ENCODE peak calls at places on chromosomes 13 and 19, in nine cellular contexts. One of them, this sample, is unnamed.

GRCh38 chr13:87058786-87059329 is 612.3 kb upstream of the SLITRK5 start:
- DNase-seq in HL-60: no peak
- DNase-seq in endothelial cell of umbilical vein: no peak
- DNase-seq in lower leg skin: no peak
- DNase-seq in DND-41: no peak
- DNase-seq in WTC11: no peak
- DNase-seq in body of pancreas: no peak
- DNase-seq in Peyer's patch: no peak
- DNase-seq in Calu3: no peak
- DNase-seq in this sample: no peak

GRCh38 chr13:40492511-40492910 is 173.9 kb downstream of the FOXO1 start:
- DNase-seq in lower leg skin: peak
- DNase-seq in Peyer's patch: no peak
- DNase-seq in HL-60: no peak
- DNase-seq in Calu3: no peak
- DNase-seq in DND-41: no peak
- DNase-seq in endothelial cell of umbilical vein: no peak
- DNase-seq in WTC11: no peak
- DNase-seq in body of pancreas: no peak
- DNase-seq in this sample: no peak

GRCh38 chr13:69720278-69720983 is 387.2 kb upstream of the ATXN8OS start:
- DNase-seq in WTC11: no peak
- DNase-seq in Peyer's patch: no peak
- DNase-seq in HL-60: no peak
- DNase-seq in endothelial cell of umbilical vein: no peak
- DNase-seq in DND-41: no peak
- DNase-seq in body of pancreas: no peak
- DNase-seq in Calu3: no peak
- DNase-seq in lower leg skin: no peak
- DNase-seq in this sample: no peak

GRCh38 chr19:38869160-38869835 is 8.8 kb downstream of the RINL start:
- DNase-seq in Calu3: no peak
- DNase-seq in lower leg skin: no peak
- DNase-seq in body of pancreas: peak
- DNase-seq in Peyer's patch: peak
- DNase-seq in endothelial cell of umbilical vein: no peak
- DNase-seq in WTC11: peak
- DNase-seq in DND-41: no peak
- DNase-seq in HL-60: peak
- DNase-seq in this sample: no peak

GRCh38 chr19:28736528-28736927 is 476.4 kb downstream of the UQCRFS1 start:
- DNase-seq in Peyer's patch: no peak
- DNase-seq in DND-41: no peak
- DNase-seq in HL-60: no peak
- DNase-seq in body of pancreas: no peak
- DNase-seq in Calu3: no peak
- DNase-seq in lower leg skin: no peak
- DNase-seq in endothelial cell of umbilical vein: no peak
- DNase-seq in WTC11: no peak
- DNase-seq in this sample: no peak

GRCh38 chr19:56995298-56995697 is 124.5 kb upstream of the USP29 start:
- DNase-seq in Peyer's patch: no peak
- DNase-seq in endothelial cell of umbilical vein: no peak
- DNase-seq in WTC11: no peak
- DNase-seq in Calu3: no peak
- DNase-seq in body of pancreas: no peak
- DNase-seq in lower leg skin: no peak
- DNase-seq in DND-41: no peak
- DNase-seq in HL-60: no peak
- DNase-seq in this sample: no peak

GRCh38 chr19:7600721-7601120 is 5.1 kb downstream of the CAMSAP3 start:
- DNase-seq in body of pancreas: no peak
- DNase-seq in WTC11: no peak
- DNase-seq in DND-41: no peak
- DNase-seq in HL-60: no peak
- DNase-seq in Peyer's patch: no peak
- DNase-seq in lower leg skin: no peak
- DNase-seq in endothelial cell of umbilical vein: no peak
- DNase-seq in Calu3: no peak
- DNase-seq in this sample: no peak

GRCh38 chr13:93963266-93964131 is 516.0 kb downstream of the DCT start:
- DNase-seq in DND-41: no peak
- DNase-seq in Calu3: no peak
- DNase-seq in body of pancreas: no peak
- DNase-seq in WTC11: no peak
- DNase-seq in endothelial cell of umbilical vein: no peak
- DNase-seq in HL-60: no peak
- DNase-seq in Peyer's patch: no peak
- DNase-seq in lower leg skin: no peak
- DNase-seq in this sample: no peak

GRCh38 chr13:31119966-31120733 is 41.6 kb downstream of the HSPH1 start:
- DNase-seq in WTC11: no peak
- DNase-seq in HL-60: no peak
- DNase-seq in body of pancreas: no peak
- DNase-seq in lower leg skin: peak
- DNase-seq in Peyer's patch: no peak
- DNase-seq in DND-41: peak
- DNase-seq in endothelial cell of umbilical vein: no peak
- DNase-seq in Calu3: no peak
- DNase-seq in this sample: no peak

GRCh38 chr13:35826626-35827254 is 304.4 kb downstream of the DCLK1 start:
- DNase-seq in DND-41: peak
- DNase-seq in lower leg skin: no peak
- DNase-seq in endothelial cell of umbilical vein: no peak
- DNase-seq in body of pancreas: no peak
- DNase-seq in Peyer's patch: no peak
- DNase-seq in HL-60: peak
- DNase-seq in WTC11: peak
- DNase-seq in Calu3: peak
- DNase-seq in this sample: no peak

GRCh38 chr13:38662362-38662761 is 24.5 kb upstream of the FREM2 start:
- DNase-seq in DND-41: no peak
- DNase-seq in lower leg skin: no peak
- DNase-seq in WTC11: no peak
- DNase-seq in HL-60: no peak
- DNase-seq in endothelial cell of umbilical vein: no peak
- DNase-seq in Peyer's patch: no peak
- DNase-seq in body of pancreas: no peak
- DNase-seq in Calu3: no peak
- DNase-seq in this sample: no peak

GRCh38 chr13:98959299-98959698 is 18.6 kb downstream of the DOCK9 start:
- DNase-seq in HL-60: no peak
- DNase-seq in WTC11: no peak
- DNase-seq in Peyer's patch: peak
- DNase-seq in endothelial cell of umbilical vein: no peak
- DNase-seq in Calu3: no peak
- DNase-seq in body of pancreas: no peak
- DNase-seq in lower leg skin: peak
- DNase-seq in DND-41: no peak
- DNase-seq in this sample: no peak

GRCh38 chr19:35153701-35154534 is 617 bp upstream of the FXYD5 start:
- DNase-seq in Peyer's patch: peak
- DNase-seq in endothelial cell of umbilical vein: peak
- DNase-seq in Calu3: peak
- DNase-seq in lower leg skin: no peak
- DNase-seq in DND-41: peak
- DNase-seq in body of pancreas: peak
- DNase-seq in WTC11: peak
- DNase-seq in HL-60: peak
- DNase-seq in this sample: no peak

GRCh38 chr19:41355035-41355434 is 1.3 kb upstream of the TGFB1 start:
- DNase-seq in endothelial cell of umbilical vein: no peak
- DNase-seq in HL-60: no peak
- DNase-seq in DND-41: no peak
- DNase-seq in Calu3: no peak
- DNase-seq in Peyer's patch: no peak
- DNase-seq in lower leg skin: no peak
- DNase-seq in body of pancreas: no peak
- DNase-seq in WTC11: no peak
- DNase-seq in this sample: no peak

GRCh38 chr19:16164222-16164890 is 9.0 kb downstream of the CIB3 start:
- DNase-seq in Peyer's patch: peak
- DNase-seq in HL-60: no peak
- DNase-seq in Calu3: no peak
- DNase-seq in lower leg skin: no peak
- DNase-seq in body of pancreas: no peak
- DNase-seq in endothelial cell of umbilical vein: no peak
- DNase-seq in DND-41: no peak
- DNase-seq in WTC11: no peak
- DNase-seq in this sample: no peak

GRCh38 chr13:46738055-46738454 is 58.9 kb downstream of the ESD start:
- DNase-seq in endothelial cell of umbilical vein: no peak
- DNase-seq in Calu3: no peak
- DNase-seq in lower leg skin: no peak
- DNase-seq in body of pancreas: no peak
- DNase-seq in WTC11: no peak
- DNase-seq in HL-60: no peak
- DNase-seq in DND-41: no peak
- DNase-seq in Peyer's patch: no peak
- DNase-seq in this sample: no peak

DNA sequence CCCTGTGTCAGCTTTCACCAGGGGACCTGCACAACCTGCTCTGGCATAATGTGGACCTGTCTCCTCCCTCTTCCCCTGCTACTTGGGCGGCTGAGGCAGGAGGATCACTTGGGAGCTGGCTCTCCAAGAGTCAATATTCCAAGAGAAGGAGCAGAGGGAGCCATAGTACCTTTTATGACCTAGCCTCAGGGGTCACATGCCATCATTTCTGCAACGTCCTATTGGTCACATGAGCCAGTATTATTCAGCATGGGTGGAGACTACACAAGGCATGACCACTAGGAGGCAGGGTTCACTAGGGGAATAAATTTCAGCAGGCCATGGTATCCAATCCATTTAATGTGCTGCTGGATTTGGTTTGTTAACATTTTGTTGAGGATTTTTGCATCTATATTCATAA is 12.0 kb upstream of the SHFL start:
- DNase-seq in WTC11: no peak
- DNase-seq in lower leg skin: no peak
- DNase-seq in Peyer's patch: peak
- DNase-seq in DND-41: peak
- DNase-seq in body of pancreas: no peak
- DNase-seq in Calu3: peak
- DNase-seq in HL-60: peak
- DNase-seq in endothelial cell of umbilical vein: peak
- DNase-seq in this sample: no peak
- TF ChIP-seq CTCF in WTC11: peak
- TF ChIP-seq CTCF in lower leg skin: no peak
- TF ChIP-seq CTCF in Peyer's patch: peak
- TF ChIP-seq CTCF in DND-41: peak
- TF ChIP-seq CTCF in body of pancreas: peak
- TF ChIP-seq CTCF in Calu3: peak
- TF ChIP-seq CTCF in HL-60: peak
- TF ChIP-seq CTCF in endothelial cell of umbilical vein: peak
- TF ChIP-seq CTCF in this sample: no peak

GRCh38 chr19:11199517-11199916 is 2.2 kb upstream of the KANK2 start:
- DNase-seq in WTC11: no peak
- DNase-seq in Peyer's patch: no peak
- DNase-seq in lower leg skin: no peak
- DNase-seq in Calu3: no peak
- DNase-seq in endothelial cell of umbilical vein: no peak
- DNase-seq in body of pancreas: no peak
- DNase-seq in HL-60: no peak
- DNase-seq in DND-41: no peak
- DNase-seq in this sample: no peak
- TF ChIP-seq CTCF in WTC11: no peak
- TF ChIP-seq CTCF in Peyer's patch: no peak
- TF ChIP-seq CTCF in lower leg skin: no peak
- TF ChIP-seq CTCF in Calu3: no peak
- TF ChIP-seq CTCF in endothelial cell of umbilical vein: no peak
- TF ChIP-seq CTCF in body of pancreas: no peak
- TF ChIP-seq CTCF in HL-60: no peak
- TF ChIP-seq CTCF in DND-41: no peak
- TF ChIP-seq CTCF in this sample: no peak

DNA sequence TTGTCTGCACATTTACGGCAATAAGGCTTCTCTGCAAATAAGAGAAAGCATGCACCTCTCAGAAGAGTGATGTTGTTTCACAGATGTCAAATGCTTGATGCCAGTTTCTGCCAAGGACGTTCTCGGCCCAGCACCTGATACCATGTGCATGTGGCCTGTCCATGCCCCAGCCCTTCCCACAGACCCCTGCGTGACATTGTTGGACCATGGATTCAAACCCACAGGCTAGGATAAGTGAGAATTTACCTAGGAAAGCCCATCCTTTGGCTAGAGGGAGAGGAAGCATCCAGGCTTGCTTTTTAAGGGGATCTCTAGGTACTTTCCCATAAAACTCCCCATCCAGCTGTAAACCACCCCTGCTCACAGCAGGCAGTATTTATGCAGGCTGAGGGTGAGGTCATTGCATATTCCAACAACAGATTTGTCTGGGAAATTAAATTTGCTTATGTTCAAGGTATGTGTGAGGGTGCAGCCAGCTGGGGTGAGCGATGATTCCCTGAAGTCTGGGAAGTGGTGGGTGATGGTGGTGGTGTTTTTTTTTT is 96.2 kb upstream of the C1QTNF9B start:
- DNase-seq in body of pancreas: no peak
- DNase-seq in HL-60: no peak
- DNase-seq in Calu3: no peak
- DNase-seq in lower leg skin: no peak
- DNase-seq in endothelial cell of umbilical vein: no peak
- DNase-seq in WTC11: no peak
- DNase-seq in Peyer's patch: no peak
- DNase-seq in DND-41: no peak
- DNase-seq in this sample: no peak
- TF ChIP-seq CTCF in body of pancreas: no peak
- TF ChIP-seq CTCF in HL-60: no peak
- TF ChIP-seq CTCF in Calu3: no peak
- TF ChIP-seq CTCF in lower leg skin: no peak
- TF ChIP-seq CTCF in endothelial cell of umbilical vein: no peak
- TF ChIP-seq CTCF in WTC11: no peak
- TF ChIP-seq CTCF in Peyer's patch: no peak
- TF ChIP-seq CTCF in DND-41: no peak
- TF ChIP-seq CTCF in this sample: no peak

DNA sequence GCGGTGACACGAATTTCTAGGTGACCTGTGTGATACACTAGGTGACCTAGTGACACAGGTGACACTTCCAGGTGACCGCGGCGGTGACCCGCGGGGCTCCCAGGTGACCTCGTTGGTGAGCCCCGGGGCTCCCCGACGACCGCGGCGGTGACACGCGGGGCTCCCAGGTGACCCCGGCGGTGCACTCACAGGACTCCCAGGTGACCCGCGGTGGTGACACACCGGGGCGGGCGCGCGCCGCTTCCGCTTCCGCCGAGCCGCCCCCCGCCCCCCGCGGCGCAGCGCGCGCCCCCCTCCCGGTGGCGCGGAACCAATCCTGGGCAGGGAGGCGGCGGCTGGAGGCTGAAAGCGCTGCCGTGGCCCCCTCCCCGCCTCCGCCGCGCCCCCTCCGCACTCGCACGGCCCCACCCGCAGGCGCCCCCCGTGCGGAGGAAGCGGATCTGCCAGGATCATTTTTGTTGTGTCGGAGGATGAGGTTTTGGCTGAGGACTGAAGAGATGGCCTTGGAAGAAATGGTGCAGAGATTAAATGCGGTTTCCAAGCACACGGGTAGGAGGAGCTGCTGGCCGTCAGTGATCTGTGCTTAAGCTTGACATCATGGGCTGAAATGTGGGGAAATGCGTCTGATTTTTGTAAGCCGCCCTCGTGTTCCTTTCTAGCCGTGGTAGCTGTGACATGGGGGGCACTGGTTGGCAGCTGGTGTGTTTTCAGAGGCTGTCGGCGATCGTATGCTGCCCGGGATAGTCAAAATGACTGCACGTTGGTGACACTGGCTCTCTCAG is at the start of gene MCF2L:
- DNase-seq in lower leg skin: no peak
- DNase-seq in Peyer's patch: peak
- DNase-seq in DND-41: peak
- DNase-seq in body of pancreas: peak
- DNase-seq in Calu3: peak
- DNase-seq in WTC11: no peak
- DNase-seq in endothelial cell of umbilical vein: peak
- DNase-seq in HL-60: no peak
- DNase-seq in this sample: no peak
- TF ChIP-seq CTCF in lower leg skin: no peak
- TF ChIP-seq CTCF in Peyer's patch: peak
- TF ChIP-seq CTCF in DND-41: peak
- TF ChIP-seq CTCF in body of pancreas: peak
- TF ChIP-seq CTCF in Calu3: no peak
- TF ChIP-seq CTCF in WTC11: no peak
- TF ChIP-seq CTCF in endothelial cell of umbilical vein: no peak
- TF ChIP-seq CTCF in HL-60: no peak
- TF ChIP-seq CTCF in this sample: no peak